ENCODE peak calls at places on chromosomes 4 and X, in ten cellular contexts. D is fibroblast of the conjunctiva; J is adrenal gland; P is mammary epithelial cell; Z is activated CD4-positive, alpha-beta T cell treated with anti-CD3 and anti-CD28 coated beads, Interleukin-2, amount 10 ng/mL, durations not matched to agents 7 days and 5 days; X is NCI-H1092 treated with DMSO at 0.1 percent for 48 hours; K is SHP77; N is ureter; A is amniotic stem cell; F is pons. R is an unnamed sample.

GRCh38 chr4:138448169-138448568 is 206.0 kb upstream of the SLC7A11 start:
- DNase-seq in K (no peak), Z (no peak), A (no peak), J (no peak), N (no peak), P (peak; percentile 52), F (no peak), X (no peak), D (no peak), R (no peak)

GRCh38 chr4:185305979-185306442 is 89.7 kb downstream of the LRP2BP start:
- DNase-seq in F (peak; percentile 80), X (no peak), P (peak; percentile 99), N (no peak), Z (no peak), K (no peak), A (peak; percentile 92), J (no peak), D (peak; percentile 51), R (peak; percentile 96)

GRCh38 chr4:16111533-16111932 is 27.7 kb upstream of the PROM1 start:
- DNase-seq in F (no peak), K (no peak), X (no peak), D (no peak), J (no peak), Z (no peak), N (no peak), P (no peak), A (no peak), R (no peak)

GRCh38 chrX:133983974-133984578 is 1.3 kb downstream of the GPC3 start:
- DNase-seq in N (no peak), D (no peak), F (no peak), K (no peak), P (no peak), Z (no peak), A (no peak), J (no peak), X (no peak), R (no peak)

GRCh38 chr4:38935391-38936073 is 67.9 kb downstream of the FAM114A1 start:
- DNase-seq in P (no peak), K (no peak), F (no peak), D (no peak), N (no peak), A (no peak), X (no peak), Z (no peak), J (no peak), R (no peak)

GRCh38 chrX:49186125-49187027 is at the start of gene PRICKLE3:
- DNase-seq in D (no peak), X (peak; percentile 52), N (peak; percentile 86), F (no peak), J (peak; percentile 86), K (peak; percentile 54), P (peak; percentile 60), Z (peak; percentile 76), A (no peak), R (peak; percentile 74)

GRCh38 chr4:4864940-4865704 is 5.7 kb downstream of the MSX1 start:
- DNase-seq in X (no peak), N (no peak), F (no peak), Z (no peak), P (no peak), D (no peak), K (no peak), J (no peak), A (no peak), R (no peak)

GRCh38 chrX:102546818-102547493 is 30.4 kb upstream of the TMSB15A start:
- DNase-seq in P (no peak), X (peak; percentile 51), K (peak; percentile 44), A (no peak), J (no peak), N (no peak), F (no peak), Z (peak; percentile 7), D (no peak), R (no peak)

GRCh38 chr4:13523591-13524503 is 20.5 kb downstream of the NKX3-2 start:
- DNase-seq in X (no peak), D (no peak), K (no peak), J (no peak), Z (no peak), N (no peak), A (no peak), P (no peak), F (no peak), R (no peak)

GRCh38 chrX:139299309-139299708 is 231.2 kb upstream of the F9 start:
- DNase-seq in A (no peak), F (no peak), D (no peak), J (no peak), N (no peak), P (no peak), K (no peak), Z (no peak), X (no peak), R (no peak)

GRCh38 chrX:94551831-94552230 is 877.8 kb downstream of the FAM133A start:
- DNase-seq in F (no peak), J (no peak), X (no peak), K (no peak), P (no peak), A (no peak), Z (no peak), N (no peak), D (no peak), R (no peak)

GRCh38 chr4:53233396-53233795 is 132.5 kb downstream of the SCFD2 start:
- DNase-seq in J (no peak), F (no peak), N (no peak), K (no peak), P (no peak), X (no peak), Z (no peak), A (no peak), D (peak; percentile 29), R (no peak)

GRCh38 chr4:158020175-158020574 is 152.7 kb downstream of the GASK1B start:
- DNase-seq in K (no peak), D (peak; percentile 87), A (no peak), P (peak; percentile 82), Z (no peak), J (peak; percentile 62), F (peak; percentile 59), N (no peak), X (no peak), R (peak; percentile 85)

GRCh38 chr4:64079316-64079715 is 329.9 kb downstream of the TECRL start:
- DNase-seq in A (no peak), D (no peak), Z (no peak), K (no peak), F (no peak), P (peak; percentile 3), N (no peak), X (no peak), J (no peak), R (peak; percentile 61)